ENCODE peak calls at places on chromosomes 16 and 17, in six cellular contexts. L, R, P, I, A and G are unnamed samples.
A peak's percentile ranks its signal among the peaks of the same experiment; 100 is the strongest.

GRCh38 chr16:65782537-65783290 is 583.8 kb upstream of the CDH5 start:
- DNase-seq in L (no peak), R (peak; percentile 90), P (no peak), I (peak; percentile 75), A (no peak), G (no peak)

GRCh38 chr17:36667922-36668321 is 66.5 kb downstream of the MRM1 start:
- DNase-seq in L (no peak), R (no peak), P (no peak), I (peak; percentile 24), A (no peak), G (no peak)

GRCh38 chr16:8571061-8571596 is 19.2 kb downstream of the TMEM114 start:
- DNase-seq in L (no peak), R (peak; percentile 69), P (no peak), I (peak; percentile 41), A (peak; percentile 45), G (no peak)

GRCh38 chr17:70906808-70907207 is 737.5 kb downstream of the KCNJ2 start:
- DNase-seq in L (no peak), R (peak; percentile 88), P (no peak), I (peak; percentile 14), A (no peak), G (no peak)

GRCh38 chr17:78780852-78781338 is 1.2 kb downstream of the CYTH1 start:
- DNase-seq in L (no peak), R (no peak), P (no peak), I (no peak), A (no peak), G (no peak)

GRCh38 chr17:47982645-47983440 is 11.9 kb downstream of the CDK5RAP3 start:
- DNase-seq in L (no peak), R (no peak), P (no peak), I (no peak), A (no peak), G (no peak)

GRCh38 chr16:67326472-67327309 is at the start of the genes KCTD19 and LRRC36:
- DNase-seq in L (peak; percentile 80), R (peak; percentile 27), P (peak; percentile 1), I (peak; percentile 30), A (peak; percentile 97), G (peak; percentile 84)

GRCh38 chr17:20191066-20191465 is 181.9 kb downstream of the SPECC1 start:
- DNase-seq in L (no peak), R (peak; percentile 87), P (no peak), I (peak; percentile 90), A (no peak), G (no peak)

GRCh38 chr17:80737106-80738019 is 192.7 kb downstream of the RPTOR start:
- DNase-seq in L (peak; percentile 83), R (no peak), P (no peak), I (no peak), A (no peak), G (peak; percentile 84)

GRCh38 chr17:79304907-79305306 is 230.3 kb downstream of the ENGASE start:
- DNase-seq in L (no peak), R (no peak), P (no peak), I (no peak), A (no peak), G (no peak)

GRCh38 chr16:56747486-56748045 is 17.6 kb downstream of the NUP93 start:
- DNase-seq in L (no peak), R (no peak), P (no peak), I (no peak), A (no peak), G (no peak)

GRCh38 chr17:75032896-75033294 is 13.9 kb downstream of the ATP5PD start:
- DNase-seq in L (no peak), R (peak; percentile 26), P (no peak), I (no peak), A (no peak), G (no peak)

GRCh38 chr16:55357241-55357640 is 33.2 kb downstream of the IRX6 start:
- DNase-seq in L (no peak), R (no peak), P (no peak), I (no peak), A (no peak), G (no peak)

GRCh38 chr17:31907342-31907975 is 6.0 kb upstream of the UTP6 start:
- DNase-seq in L (no peak), R (peak; percentile 72), P (no peak), I (peak; percentile 27), A (no peak), G (no peak)

DNA sequence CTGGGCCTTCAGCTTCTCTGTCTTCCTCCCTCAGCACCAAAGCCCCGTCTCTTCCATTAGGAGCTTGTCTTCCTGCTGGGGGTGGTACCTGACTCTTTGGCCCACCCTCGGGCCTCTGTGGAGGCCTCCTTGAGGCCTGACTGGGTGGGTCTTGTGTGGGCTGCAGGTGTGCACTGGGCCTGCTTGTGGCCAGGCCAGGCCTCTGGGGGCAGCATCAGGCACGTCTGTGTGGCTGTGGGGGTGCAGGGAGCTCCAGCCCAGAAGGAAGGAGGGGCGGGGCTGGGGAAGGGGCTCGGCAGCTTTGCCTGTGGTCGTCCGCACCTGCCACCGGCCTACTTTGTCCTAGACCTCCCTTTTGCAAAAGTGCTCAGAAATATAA is 7.0 kb downstream of the PIGQ start:
- DNase-seq in L (no peak), R (no peak), P (no peak), I (no peak), A (no peak), G (no peak)
- TF ChIP-seq CTCF in L (peak; percentile 35), R (no peak), P (no peak), I (no peak), A (peak; percentile 7), G (no peak)

GRCh38 chr17:40791808-40792436 is 7.8 kb downstream of the KRT28 start:
- DNase-seq in L (no peak), R (peak; percentile 62), P (no peak), I (peak; percentile 53), A (peak; percentile 59), G (no peak)
- TF ChIP-seq CTCF in L (peak; percentile 41), R (peak; percentile 71), P (peak; percentile 40), I (peak; percentile 75), A (peak; percentile 100), G (no peak)

DNA sequence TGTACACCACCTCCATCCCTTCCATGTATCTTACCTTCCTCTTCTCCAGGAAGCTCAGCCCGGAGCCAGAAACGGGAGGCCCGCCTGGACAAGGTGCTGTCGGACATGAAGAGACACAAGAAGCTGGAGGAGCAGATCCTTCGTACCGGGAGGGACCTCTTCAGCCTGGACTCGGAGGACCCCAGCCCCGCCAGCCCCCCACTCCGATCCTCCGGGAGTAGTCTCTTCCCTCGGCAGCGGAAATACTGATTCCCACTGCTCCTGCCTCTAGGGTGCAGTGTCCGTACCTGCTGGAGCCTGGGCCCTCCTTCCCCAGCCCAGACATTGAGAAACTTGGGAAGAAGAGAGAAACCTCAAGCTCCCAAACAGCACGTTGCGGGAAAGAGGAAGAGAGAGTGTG is 756 bp upstream of the MVP start:
- DNase-seq in L (no peak), R (no peak), P (no peak), I (peak; percentile 44), A (no peak), G (no peak)
- TF ChIP-seq CTCF in L (no peak), R (no peak), P (no peak), I (peak; percentile 43), A (no peak), G (no peak)

DNA sequence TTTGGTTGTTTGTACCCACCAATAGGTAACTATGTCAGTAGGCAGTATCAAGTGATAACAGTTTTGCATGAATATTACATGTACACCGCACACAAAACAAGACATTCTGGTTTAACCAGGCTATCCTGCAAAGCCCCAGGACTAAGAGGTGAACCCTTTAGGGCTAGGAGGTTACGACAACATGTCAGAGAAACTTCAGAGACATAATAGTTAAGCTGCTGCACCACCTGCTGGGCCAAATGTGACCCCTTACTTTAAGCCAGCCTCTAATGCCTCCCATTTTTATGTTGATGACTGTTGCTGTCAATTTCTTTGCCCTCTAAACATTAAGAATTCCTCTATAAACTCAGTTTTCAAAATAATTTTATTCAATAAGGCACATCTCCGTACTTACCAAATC is 15.4 kb downstream of the SRP68 start:
- DNase-seq in L (no peak), R (no peak), P (no peak), I (peak; percentile 67), A (no peak), G (no peak)
- TF ChIP-seq CTCF in L (no peak), R (no peak), P (no peak), I (peak; percentile 46), A (no peak), G (no peak)

DNA sequence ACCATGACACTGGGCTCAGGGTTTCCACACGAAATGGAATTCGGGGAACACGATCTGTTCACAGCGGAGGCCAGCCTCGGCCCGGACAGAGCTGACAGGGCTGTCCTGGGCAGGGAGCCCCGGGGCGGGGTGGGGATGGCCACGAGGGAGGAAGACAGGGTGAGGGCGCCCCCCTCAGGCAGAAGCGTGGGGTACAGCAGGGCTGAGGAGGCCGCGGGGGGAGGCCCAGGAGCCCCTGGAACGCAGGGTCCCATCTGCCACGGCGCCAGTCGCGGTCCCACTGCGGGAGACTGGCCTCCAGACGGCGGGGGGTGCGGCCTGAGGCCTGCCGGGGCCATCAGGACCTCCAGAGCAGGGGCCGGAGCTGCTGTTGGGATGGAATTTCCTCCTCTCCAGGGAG is 75.9 kb downstream of the LMF1 start:
- DNase-seq in L (no peak), R (no peak), P (no peak), I (no peak), A (no peak), G (no peak)
- TF ChIP-seq CTCF in L (no peak), R (no peak), P (no peak), I (no peak), A (peak; percentile 34), G (no peak)

GRCh38 chr17:63544467-63545301 is 5.6 kb upstream of the DCAF7 start:
- DNase-seq in L (no peak), R (no peak), P (no peak), I (no peak), A (no peak), G (no peak)

GRCh38 chr17:63543822-63544420 is 6.4 kb upstream of the DCAF7 start:
- DNase-seq in L (no peak), R (no peak), P (no peak), I (no peak), A (no peak), G (no peak)

GRCh38 chr17:63547083-63547523 is 3.2 kb upstream of the DCAF7 start:
- DNase-seq in L (no peak), R (no peak), P (no peak), I (no peak), A (no peak), G (no peak)

GRCh38 chr17:63546308-63547082 is 3.8 kb upstream of the DCAF7 start:
- DNase-seq in L (no peak), R (no peak), P (no peak), I (no peak), A (no peak), G (no peak)

GRCh38 chr17:63545302-63545928 is 4.9 kb upstream of the DCAF7 start:
- DNase-seq in L (no peak), R (peak; percentile 17), P (no peak), I (no peak), A (no peak), G (no peak)
- TF ChIP-seq CTCF in L (no peak), R (no peak), P (no peak), I (no peak), A (no peak), G (no peak)

GRCh38 chr17:39123627-39124026 is 27.8 kb downstream of the PLXDC1 start:
- DNase-seq in L (no peak), R (no peak), P (no peak), I (peak; percentile 60), A (no peak), G (no peak)
- TF ChIP-seq CTCF in L (no peak), R (no peak), P (no peak), I (no peak), A (no peak), G (no peak)